ENCODE peak calls at places on chromosomes 4 and X, in seven cellular contexts. X is stimulated activated CD4-positive, alpha-beta T cell treated with anti-CD3 and anti-CD28 coated beads, Interleukin-4, amount 100 ng/mL, for 1 hour; G is tibial artery; H is MM.1S; Q is ELF-1; B is stromal cell of bone marrow; U is DMS 273 treated with DMSO at 0.1 percent for 48 hours. N is an unnamed sample.

GRCh38 chr4:168615294-168615693 is 118.4 kb downstream of the PALLD start:
- DNase-seq in U (no peak), G (no peak), X (no peak), B (peak), Q (no peak), H (no peak), N (no peak)

GRCh38 chrX:135543924-135544323 is 23.5 kb downstream of the INTS6L start:
- DNase-seq in B (no peak), U (no peak), H (no peak), X (peak), Q (no peak), G (no peak), N (peak)

GRCh38 chr4:7842384-7843279 is 97.0 kb downstream of the AFAP1 start:
- DNase-seq in B (peak), Q (peak), G (peak), H (no peak), X (no peak), U (no peak), N (no peak)

GRCh38 chr4:22345678-22346077 is 170.2 kb downstream of the ADGRA3 start:
- DNase-seq in B (no peak), X (no peak), U (no peak), G (no peak), Q (no peak), H (no peak), N (no peak)

GRCh38 chrX:24993887-24994286 is 21.9 kb downstream of the ARX start:
- DNase-seq in G (no peak), H (no peak), U (no peak), B (no peak), Q (no peak), X (no peak), N (no peak)

GRCh38 chr4:51830146-51830545 is 12.8 kb upstream of the DCUN1D4 start:
- DNase-seq in U (no peak), G (no peak), B (no peak), H (no peak), Q (no peak), X (no peak), N (no peak)

GRCh38 chrX:10754445-10754844 is 134.1 kb upstream of the MID1 start:
- DNase-seq in U (no peak), B (no peak), H (no peak), Q (no peak), X (no peak), G (no peak), N (peak)

GRCh38 chr4:157837071-157837470 is 335.8 kb downstream of the GASK1B start:
- DNase-seq in X (no peak), B (no peak), G (no peak), U (no peak), H (no peak), Q (no peak), N (no peak)

GRCh38 chrX:35098419-35098818 is 155.8 kb downstream of the FAM47B start:
- DNase-seq in Q (no peak), U (no peak), G (no peak), X (no peak), H (no peak), B (no peak), N (no peak)

GRCh38 chr4:82380831-82381230 is 7.0 kb upstream of the HNRNPD start:
- DNase-seq in X (no peak), U (no peak), G (no peak), B (no peak), Q (no peak), H (no peak), N (no peak)

GRCh38 chr4:42149004-42149403 is 3.5 kb downstream of the BEND4 start:
- DNase-seq in B (no peak), Q (no peak), G (no peak), H (no peak), U (no peak), X (no peak), N (peak)

GRCh38 chr4:20292739-20293138 is 41.0 kb downstream of the SLIT2 start:
- DNase-seq in H (no peak), G (no peak), X (no peak), Q (no peak), B (no peak), U (no peak), N (no peak)

GRCh38 chrX:109294097-109294815 is 187.6 kb downstream of the GUCY2F start:
- DNase-seq in G (no peak), H (no peak), X (no peak), B (peak), U (no peak), Q (no peak), N (no peak)

GRCh38 chrX:132732236-132732635 is 226.2 kb downstream of the HS6ST2 start:
- DNase-seq in X (no peak), Q (no peak), H (no peak), B (no peak), G (no peak), U (no peak), N (no peak)

GRCh38 chr4:184330008-184330400 is 112.3 kb upstream of the ENPP6 start:
- DNase-seq in Q (no peak), U (no peak), H (no peak), G (peak), B (no peak), X (no peak), N (no peak)

GRCh38 chrX:102808336-102808735 is 87.8 kb downstream of the GPRASP3 start:
- DNase-seq in H (no peak), B (peak), U (no peak), G (no peak), X (no peak), Q (no peak), N (no peak)

GRCh38 chr4:173748353-173748752 is 218.3 kb upstream of the HAND2 start:
- DNase-seq in G (no peak), U (no peak), H (peak), Q (no peak), B (no peak), X (no peak), N (no peak)

GRCh38 chrX:72041901-72042859 is 89.5 kb downstream of the RTL5 start:
- DNase-seq in G (no peak), B (no peak), X (no peak), Q (peak), U (peak), H (no peak), N (peak)

GRCh38 chrX:150032742-150033141 is 94.5 kb upstream of the EOLA2 start:
- DNase-seq in Q (peak), X (no peak), H (no peak), B (peak), U (no peak), G (no peak), N (peak)

GRCh38 chr4:168877779-168878491 is 132.1 kb downstream of the CBR4 start:
- DNase-seq in X (peak), B (no peak), U (no peak), G (peak), Q (peak), H (no peak), N (no peak)

GRCh38 chrX:153627675-153628111 is 19.3 kb upstream of the DUSP9 start:
- DNase-seq in H (no peak), B (no peak), Q (peak), U (no peak), G (peak), X (no peak), N (no peak)

GRCh38 chrX:7262551-7262950 is 114.6 kb upstream of the PUDP start:
- DNase-seq in G (no peak), U (no peak), X (no peak), Q (no peak), B (no peak), H (no peak), N (no peak)

N was measured in NCI-H82.